ENCODE peak calls at places on chromosomes 16 and 17, in nine cellular contexts. N is RPMI8226; D is pancreas; Q is BJ; Z is fibroblast of pulmonary artery; A is DND-41; X is AG10803; E is stimulated activated CD4-positive, alpha-beta T cell treated with anti-CD3 and anti-CD28 coated beads, Interleukin-4, amount 100 ng/mL, for 48 hours; F is ACHN. T is an unnamed sample.

GRCh38 chr17:27978689-27979175 is 63.7 kb upstream of the NLK start:
- DNase-seq in D (no peak), Q (no peak), Z (peak; percentile 83), N (no peak), A (no peak), X (no peak), E (no peak), F (no peak), T (no peak)

GRCh38 chr16:19210968-19211367 is 42.9 kb downstream of the SYT17 start:
- DNase-seq in F (no peak), X (no peak), Q (no peak), D (no peak), Z (no peak), A (no peak), N (peak; percentile 48), E (no peak), T (no peak)

GRCh38 chr17:58527949-58528348 is 13.5 kb upstream of the MTMR4 start:
- DNase-seq in Z (peak; percentile 78), X (no peak), D (no peak), A (no peak), F (no peak), N (no peak), E (no peak), Q (no peak), T (no peak)

GRCh38 chr17:44095647-44096496 is 25.3 kb downstream of the G6PC3 start:
- DNase-seq in E (no peak), Q (peak; percentile 63), N (peak; percentile 78), D (no peak), X (peak; percentile 93), Z (peak; percentile 95), F (peak; percentile 46), A (peak; percentile 85), T (peak; percentile 74)

GRCh38 chr17:78965369-78965982 is 14.2 kb downstream of the LGALS3BP start:
- DNase-seq in X (no peak), F (no peak), Q (no peak), N (peak; percentile 50), E (no peak), D (no peak), A (no peak), Z (no peak), T (no peak)

GRCh38 chr17:68199837-68200688 is 47.8 kb upstream of the AMZ2 start:
- DNase-seq in Q (no peak), Z (no peak), D (peak; percentile 60), A (no peak), F (no peak), X (no peak), E (no peak), N (peak; percentile 46), T (no peak)

GRCh38 chr17:32783602-32784001 is 93.3 kb downstream of the MYO1D start:
- DNase-seq in F (peak; percentile 79), Q (no peak), E (no peak), X (peak; percentile 76), N (peak; percentile 62), A (no peak), D (no peak), Z (peak; percentile 75), T (no peak)

GRCh38 chr17:75208161-75208560 is 2.7 kb downstream of the NUP85 start:
- DNase-seq in N (no peak), Z (no peak), E (no peak), F (no peak), X (no peak), A (no peak), Q (no peak), D (no peak), T (no peak)

GRCh38 chr16:12239226-12239625 is 262.7 kb downstream of the SNX29 start:
- DNase-seq in F (no peak), X (no peak), Q (no peak), A (no peak), Z (no peak), D (no peak), E (no peak), N (no peak), T (no peak)

GRCh38 chr17:55053855-55054254 is 85.3 kb downstream of the STXBP4 start:
- DNase-seq in Q (no peak), A (no peak), Z (peak; percentile 33), D (no peak), F (peak; percentile 36), X (no peak), N (peak; percentile 12), E (no peak), T (no peak)

GRCh38 chr17:55641559-55642160 is 81.0 kb downstream of the TMEM100 start:
- DNase-seq in A (peak; percentile 49), Z (peak; percentile 77), E (peak; percentile 25), N (peak; percentile 48), X (peak; percentile 59), Q (no peak), D (no peak), F (peak; percentile 65), T (peak; percentile 89)

GRCh38 chr17:66678827-66679226 is 156.1 kb upstream of the CACNG5 start:
- DNase-seq in Q (no peak), N (peak; percentile 30), E (no peak), A (no peak), D (no peak), Z (no peak), F (no peak), X (no peak), T (no peak)

GRCh38 chr16:77234611-77235010 is 35.4 kb downstream of the SYCE1L start:
- DNase-seq in F (no peak), X (no peak), E (no peak), D (no peak), Z (no peak), A (no peak), N (no peak), Q (no peak), T (no peak)

GRCh38 chr17:39051001-39051605 is 83.9 kb upstream of the FBXO47 start:
- DNase-seq in Z (no peak), N (no peak), Q (no peak), F (no peak), A (no peak), E (no peak), D (no peak), X (no peak), T (no peak)

GRCh38 chr16:85261657-85262557 is 149.6 kb upstream of the CIBAR2 start:
- DNase-seq in Q (no peak), X (no peak), N (no peak), F (no peak), A (peak; percentile 19), E (no peak), D (no peak), Z (no peak), T (no peak)

T was measured in sciatic nerve.